ENCODE peak calls at places on chromosomes 4 and X, in seven cellular contexts. One of them, this sample, is unnamed.

GRCh38 chrX:135974279-135974856 is 580 bp upstream of the MMGT1 start:
- DNase-seq in pancreas: peak
- DNase-seq in lower lobe of right lung: peak
- DNase-seq in thyroid gland: peak
- DNase-seq in epithelial cell of esophagus: peak
- DNase-seq in AG04449: no peak
- DNase-seq in mucosa of descending colon: peak
- DNase-seq in this sample: no peak

GRCh38 chrX:1871887-1872286 is 257.0 kb downstream of the ASMT start:
- DNase-seq in pancreas: no peak
- DNase-seq in lower lobe of right lung: no peak
- DNase-seq in thyroid gland: no peak
- DNase-seq in epithelial cell of esophagus: no peak
- DNase-seq in AG04449: no peak
- DNase-seq in mucosa of descending colon: no peak
- DNase-seq in this sample: no peak

GRCh38 chrX:20317873-20318272 is 51.2 kb upstream of the RPS6KA3 start:
- DNase-seq in pancreas: peak
- DNase-seq in lower lobe of right lung: no peak
- DNase-seq in thyroid gland: peak
- DNase-seq in epithelial cell of esophagus: no peak
- DNase-seq in AG04449: no peak
- DNase-seq in mucosa of descending colon: no peak
- DNase-seq in this sample: peak

GRCh38 chr4:74109894-74110605 is 11.1 kb upstream of the CXCL2 start:
- DNase-seq in pancreas: no peak
- DNase-seq in lower lobe of right lung: no peak
- DNase-seq in thyroid gland: no peak
- DNase-seq in epithelial cell of esophagus: peak
- DNase-seq in AG04449: peak
- DNase-seq in mucosa of descending colon: no peak
- DNase-seq in this sample: peak

GRCh38 chrX:42732506-42732905 is 45.5 kb downstream of the PPP1R2C start:
- DNase-seq in pancreas: peak
- DNase-seq in lower lobe of right lung: no peak
- DNase-seq in thyroid gland: no peak
- DNase-seq in epithelial cell of esophagus: no peak
- DNase-seq in AG04449: no peak
- DNase-seq in mucosa of descending colon: no peak
- DNase-seq in this sample: no peak

GRCh38 chr4:123452585-123452984 is 56.0 kb downstream of the SPRY1 start:
- DNase-seq in pancreas: no peak
- DNase-seq in lower lobe of right lung: peak
- DNase-seq in thyroid gland: peak
- DNase-seq in epithelial cell of esophagus: peak
- DNase-seq in AG04449: peak
- DNase-seq in mucosa of descending colon: no peak
- DNase-seq in this sample: peak

GRCh38 chr4:2072971-2073807 is 14.1 kb downstream of the NAT8L start:
- DNase-seq in pancreas: no peak
- DNase-seq in lower lobe of right lung: no peak
- DNase-seq in thyroid gland: no peak
- DNase-seq in epithelial cell of esophagus: no peak
- DNase-seq in AG04449: no peak
- DNase-seq in mucosa of descending colon: peak
- DNase-seq in this sample: no peak

GRCh38 chr4:80029364-80029763 is 43.7 kb downstream of the ANTXR2 start:
- DNase-seq in pancreas: no peak
- DNase-seq in lower lobe of right lung: no peak
- DNase-seq in thyroid gland: no peak
- DNase-seq in epithelial cell of esophagus: peak
- DNase-seq in AG04449: no peak
- DNase-seq in mucosa of descending colon: no peak
- DNase-seq in this sample: no peak

GRCh38 chr4:181301735-181302380 is 941.3 kb upstream of the TENM3 start:
- DNase-seq in pancreas: peak
- DNase-seq in lower lobe of right lung: peak
- DNase-seq in thyroid gland: peak
- DNase-seq in epithelial cell of esophagus: peak
- DNase-seq in AG04449: no peak
- DNase-seq in mucosa of descending colon: peak
- DNase-seq in this sample: no peak

GRCh38 chr4:101256222-101256621 is 91.1 kb downstream of the PPP3CA start:
- DNase-seq in pancreas: no peak
- DNase-seq in lower lobe of right lung: no peak
- DNase-seq in thyroid gland: no peak
- DNase-seq in epithelial cell of esophagus: no peak
- DNase-seq in AG04449: no peak
- DNase-seq in mucosa of descending colon: no peak
- DNase-seq in this sample: no peak

GRCh38 chrX:136185409-136186022 is 38.2 kb downstream of the FHL1 start:
- DNase-seq in pancreas: no peak
- DNase-seq in lower lobe of right lung: no peak
- DNase-seq in thyroid gland: no peak
- DNase-seq in epithelial cell of esophagus: no peak
- DNase-seq in AG04449: no peak
- DNase-seq in mucosa of descending colon: no peak
- DNase-seq in this sample: no peak

GRCh38 chr4:112916868-112917267 is 132.6 kb upstream of the ANK2 start:
- DNase-seq in pancreas: no peak
- DNase-seq in lower lobe of right lung: no peak
- DNase-seq in thyroid gland: no peak
- DNase-seq in epithelial cell of esophagus: peak
- DNase-seq in AG04449: peak
- DNase-seq in mucosa of descending colon: no peak
- DNase-seq in this sample: no peak

GRCh38 chr4:128068927-128069326 is 7.8 kb downstream of the LARP1B start:
- DNase-seq in pancreas: no peak
- DNase-seq in lower lobe of right lung: no peak
- DNase-seq in thyroid gland: no peak
- DNase-seq in epithelial cell of esophagus: peak
- DNase-seq in AG04449: no peak
- DNase-seq in mucosa of descending colon: no peak
- DNase-seq in this sample: no peak

GRCh38 chr4:144621681-144622080 is 24.3 kb upstream of the HHIP start:
- DNase-seq in pancreas: no peak
- DNase-seq in lower lobe of right lung: no peak
- DNase-seq in thyroid gland: no peak
- DNase-seq in epithelial cell of esophagus: peak
- DNase-seq in AG04449: no peak
- DNase-seq in mucosa of descending colon: no peak
- DNase-seq in this sample: no peak

GRCh38 chr4:127523369-127523768 is 109.4 kb upstream of the INTU start:
- DNase-seq in pancreas: no peak
- DNase-seq in lower lobe of right lung: no peak
- DNase-seq in thyroid gland: no peak
- DNase-seq in epithelial cell of esophagus: no peak
- DNase-seq in AG04449: no peak
- DNase-seq in mucosa of descending colon: no peak
- DNase-seq in this sample: no peak

GRCh38 chr4:1043658-1044468 is 32.4 kb downstream of the FGFRL1 start:
- DNase-seq in pancreas: peak
- DNase-seq in lower lobe of right lung: peak
- DNase-seq in thyroid gland: peak
- DNase-seq in epithelial cell of esophagus: peak
- DNase-seq in AG04449: peak
- DNase-seq in mucosa of descending colon: peak
- DNase-seq in this sample: peak

GRCh38 chr4:163748474-163748873 is 254.0 kb downstream of the TMA16 start:
- DNase-seq in pancreas: no peak
- DNase-seq in lower lobe of right lung: no peak
- DNase-seq in thyroid gland: no peak
- DNase-seq in epithelial cell of esophagus: peak
- DNase-seq in AG04449: no peak
- DNase-seq in mucosa of descending colon: no peak
- DNase-seq in this sample: no peak

GRCh38 chrX:69136546-69137331 is 28.5 kb downstream of the PJA1 start:
- DNase-seq in pancreas: no peak
- DNase-seq in lower lobe of right lung: no peak
- DNase-seq in thyroid gland: peak
- DNase-seq in epithelial cell of esophagus: no peak
- DNase-seq in AG04449: no peak
- DNase-seq in mucosa of descending colon: no peak
- DNase-seq in this sample: no peak

DNA sequence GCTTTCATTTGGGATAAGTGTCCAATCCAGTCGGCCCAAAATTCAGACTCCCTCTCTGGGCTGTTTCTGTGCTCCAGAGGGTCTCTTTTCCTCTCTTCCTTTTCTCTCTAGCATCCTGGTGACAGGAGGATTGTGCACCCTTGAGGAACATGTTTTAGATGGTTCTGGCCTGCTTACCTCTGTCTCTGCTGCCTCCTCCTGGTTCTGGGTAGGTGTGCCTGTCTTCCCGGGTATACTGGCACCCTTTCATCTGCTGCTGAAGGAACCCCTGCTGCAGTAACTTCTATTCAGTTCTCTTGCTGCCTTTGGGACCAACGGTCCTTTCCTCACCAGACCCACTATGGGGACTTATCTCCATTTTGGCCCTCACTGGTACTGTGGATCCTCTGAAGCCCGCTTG is 53.2 kb downstream of the HMGB2 start:
- DNase-seq in pancreas: no peak
- DNase-seq in lower lobe of right lung: no peak
- DNase-seq in thyroid gland: no peak
- DNase-seq in epithelial cell of esophagus: no peak
- DNase-seq in AG04449: no peak
- DNase-seq in mucosa of descending colon: no peak
- DNase-seq in this sample: no peak
- TF ChIP-seq CTCF in pancreas: no peak
- TF ChIP-seq CTCF in lower lobe of right lung: no peak
- TF ChIP-seq CTCF in thyroid gland: no peak
- TF ChIP-seq CTCF in epithelial cell of esophagus: no peak
- TF ChIP-seq CTCF in AG04449: no peak
- TF ChIP-seq CTCF in mucosa of descending colon: no peak
- TF ChIP-seq CTCF in this sample: no peak

DNA sequence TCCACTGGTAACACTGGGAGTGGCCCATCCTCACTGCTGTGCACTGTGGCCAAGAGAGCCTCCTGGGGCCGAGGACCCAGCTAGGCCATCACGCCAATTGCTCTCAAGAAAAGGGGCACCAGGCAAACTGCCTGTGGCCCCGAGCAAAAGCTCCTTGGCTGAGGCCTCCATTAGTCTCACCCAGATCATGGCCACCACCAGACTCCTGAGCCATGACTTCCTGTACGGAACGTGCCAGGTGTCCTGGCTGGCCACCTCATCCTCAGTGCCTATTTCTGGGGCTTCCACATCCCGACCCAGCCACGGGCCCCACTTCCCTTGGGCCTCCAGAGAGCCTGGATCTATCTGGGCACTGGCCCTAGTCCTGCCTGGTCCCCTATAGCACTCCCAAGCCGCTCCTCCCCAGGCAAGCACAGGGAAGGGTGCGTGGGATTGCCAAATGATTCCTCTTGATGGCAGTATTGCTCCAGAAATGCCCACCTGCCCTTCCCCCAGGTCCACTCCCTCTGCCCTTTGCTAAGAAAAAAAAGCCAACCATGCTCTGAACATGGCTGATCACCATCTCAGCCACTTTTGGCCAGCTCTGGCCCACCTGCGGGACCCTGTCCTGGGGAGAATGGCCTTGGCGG is 212.6 kb upstream of the AGTR2 start:
- DNase-seq in pancreas: peak
- DNase-seq in lower lobe of right lung: no peak
- DNase-seq in thyroid gland: no peak
- DNase-seq in epithelial cell of esophagus: no peak
- DNase-seq in AG04449: no peak
- DNase-seq in mucosa of descending colon: no peak
- DNase-seq in this sample: no peak
- H3K4me3 ChIP-seq in pancreas: no peak
- H3K4me3 ChIP-seq in lower lobe of right lung: no peak
- H3K4me3 ChIP-seq in thyroid gland: no peak
- H3K4me3 ChIP-seq in epithelial cell of esophagus: no peak
- H3K4me3 ChIP-seq in AG04449: no peak
- H3K4me3 ChIP-seq in mucosa of descending colon: no peak
- H3K4me3 ChIP-seq in this sample: no peak

GRCh38 chr4:109256847-109257246 is 45.6 kb downstream of the COL25A1 start:
- DNase-seq in pancreas: no peak
- DNase-seq in lower lobe of right lung: no peak
- DNase-seq in thyroid gland: no peak
- DNase-seq in epithelial cell of esophagus: no peak
- DNase-seq in AG04449: no peak
- DNase-seq in mucosa of descending colon: no peak
- DNase-seq in this sample: no peak

GRCh38 chr4:109251396-109251795 is 51.1 kb downstream of the COL25A1 start:
- DNase-seq in pancreas: no peak
- DNase-seq in lower lobe of right lung: no peak
- DNase-seq in thyroid gland: no peak
- DNase-seq in epithelial cell of esophagus: no peak
- DNase-seq in AG04449: no peak
- DNase-seq in mucosa of descending colon: no peak
- DNase-seq in this sample: no peak

DNA sequence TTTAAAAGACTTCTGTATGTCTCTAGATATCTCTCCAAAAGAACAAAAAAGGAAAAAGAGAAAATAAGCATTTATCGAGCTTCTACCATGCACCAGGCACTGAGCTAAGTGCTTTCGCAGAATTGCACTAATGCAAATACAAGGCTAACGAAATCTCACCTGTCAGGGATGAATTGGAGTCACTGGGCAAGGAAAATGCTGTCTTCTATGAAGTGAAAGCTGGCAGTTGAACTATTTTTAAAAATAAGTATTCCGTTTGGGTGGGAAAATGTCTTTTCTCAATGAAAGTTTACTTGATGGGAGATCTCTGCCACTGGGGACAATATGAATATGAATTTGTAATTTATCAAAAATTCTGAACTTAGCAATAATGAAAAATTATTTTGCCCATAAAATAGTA is 47.6 kb downstream of the COL25A1 start:
- DNase-seq in pancreas: no peak
- DNase-seq in lower lobe of right lung: no peak
- DNase-seq in thyroid gland: no peak
- DNase-seq in epithelial cell of esophagus: no peak
- DNase-seq in AG04449: no peak
- DNase-seq in mucosa of descending colon: no peak
- DNase-seq in this sample: no peak
- TF ChIP-seq CTCF in pancreas: no peak
- TF ChIP-seq CTCF in lower lobe of right lung: no peak
- TF ChIP-seq CTCF in thyroid gland: no peak
- TF ChIP-seq CTCF in epithelial cell of esophagus: no peak
- TF ChIP-seq CTCF in AG04449: no peak
- TF ChIP-seq CTCF in mucosa of descending colon: no peak
- TF ChIP-seq CTCF in this sample: no peak

GRCh38 chr4:8858188-8858924 is 13.3 kb downstream of the HMX1 start:
- DNase-seq in pancreas: no peak
- DNase-seq in lower lobe of right lung: no peak
- DNase-seq in thyroid gland: no peak
- DNase-seq in epithelial cell of esophagus: no peak
- DNase-seq in AG04449: no peak
- DNase-seq in mucosa of descending colon: no peak
- DNase-seq in this sample: no peak

GRCh38 chr4:8858925-8859210 is 12.8 kb downstream of the HMX1 start:
- DNase-seq in pancreas: no peak
- DNase-seq in lower lobe of right lung: no peak
- DNase-seq in thyroid gland: no peak
- DNase-seq in epithelial cell of esophagus: no peak
- DNase-seq in AG04449: no peak
- DNase-seq in mucosa of descending colon: no peak
- DNase-seq in this sample: no peak

GRCh38 chr4:8856835-8857590 is 14.6 kb downstream of the HMX1 start:
- DNase-seq in pancreas: no peak
- DNase-seq in lower lobe of right lung: no peak
- DNase-seq in thyroid gland: no peak
- DNase-seq in epithelial cell of esophagus: no peak
- DNase-seq in AG04449: no peak
- DNase-seq in mucosa of descending colon: no peak
- DNase-seq in this sample: no peak

GRCh38 chr4:8859550-8860095 is 12.0 kb downstream of the HMX1 start:
- DNase-seq in pancreas: no peak
- DNase-seq in lower lobe of right lung: no peak
- DNase-seq in thyroid gland: no peak
- DNase-seq in epithelial cell of esophagus: no peak
- DNase-seq in AG04449: no peak
- DNase-seq in mucosa of descending colon: no peak
- DNase-seq in this sample: no peak

GRCh38 chr4:8857682-8858187 is 13.9 kb downstream of the HMX1 start:
- DNase-seq in pancreas: no peak
- DNase-seq in lower lobe of right lung: no peak
- DNase-seq in thyroid gland: no peak
- DNase-seq in epithelial cell of esophagus: no peak
- DNase-seq in AG04449: no peak
- DNase-seq in mucosa of descending colon: no peak
- DNase-seq in this sample: no peak
- H3K4me3 ChIP-seq in pancreas: peak
- H3K4me3 ChIP-seq in lower lobe of right lung: peak
- H3K4me3 ChIP-seq in thyroid gland: no peak
- H3K4me3 ChIP-seq in epithelial cell of esophagus: no peak
- H3K4me3 ChIP-seq in AG04449: no peak
- H3K4me3 ChIP-seq in mucosa of descending colon: no peak
- H3K4me3 ChIP-seq in this sample: no peak

This sample was measured in epithelial cell of proximal tubule.